ENCODE peak calls at places on chromosomes 7 and 10, in five cellular contexts. I, P, Y, S and Z are unnamed samples. For H3K9me3, the result is how much of the 10 kb centered on the place peaks cover.

GRCh38 chr10:121928528-121928884 is 675 bp upstream of the ATE1 start:
- DNase-seq in S (no peak), P (no peak), I (peak), Y (no peak), Z (no peak)

GRCh38 chr7:5636914-5637313 is 144.5 kb downstream of the RNF216 start:
- DNase-seq in I (peak), S (peak), P (peak), Y (no peak), Z (no peak)

GRCh38 chr10:51369903-51370302 is 295.6 kb downstream of the PRKG1 start:
- DNase-seq in Y (no peak), S (no peak), I (no peak), P (no peak), Z (no peak)

GRCh38 chr7:102891693-102892261 is 21.0 kb upstream of the LRRC17 start:
- DNase-seq in P (no peak), Y (no peak), S (peak), I (no peak), Z (no peak)

GRCh38 chr10:124742418-124743187 is 1.6 kb downstream of the FAM53B start:
- DNase-seq in S (no peak), Y (no peak), I (no peak), P (no peak), Z (no peak)

GRCh38 chr7:2522780-2523433 is 3.3 kb downstream of the LFNG start:
- DNase-seq in Y (no peak), P (no peak), I (peak), S (peak), Z (no peak)

GRCh38 chr7:31782411-31782991 is 95.5 kb downstream of the PPP1R17 start:
- DNase-seq in Y (no peak), I (peak), P (no peak), S (no peak), Z (no peak)

GRCh38 chr7:157096286-157097055 is 42.3 kb upstream of the UBE3C start:
- DNase-seq in S (no peak), P (no peak), Y (no peak), I (no peak), Z (no peak)

GRCh38 chr10:64416011-64416410 is 894.8 kb downstream of the REEP3 start:
- DNase-seq in P (no peak), Y (no peak), I (no peak), S (no peak), Z (no peak)

GRCh38 chr10:23693895-23694294 is 255.0 kb downstream of the OTUD1 start:
- DNase-seq in I (no peak), Y (no peak), S (no peak), P (no peak), Z (no peak)

GRCh38 chr10:50604823-50605222 is 18.9 kb downstream of the SGMS1 start:
- DNase-seq in I (no peak), Y (no peak), P (no peak), S (no peak), Z (no peak)

GRCh38 chr7:36287371-36288241 is 102.1 kb upstream of the ANLN start:
- DNase-seq in I (no peak), P (no peak), S (no peak), Y (no peak), Z (no peak)

GRCh38 chr10:35194906-35195305 is 68.3 kb downstream of the CREM start:
- DNase-seq in Y (no peak), S (no peak), P (no peak), I (no peak), Z (no peak)

GRCh38 chr10:35422236-35422635 is 85.9 kb downstream of the CCNY start:
- DNase-seq in I (no peak), P (no peak), Y (no peak), S (no peak), Z (no peak)

GRCh38 chr7:134546903-134547737 is 1.8 kb upstream of the AKR1B15 start:
- DNase-seq in S (peak), Y (peak), I (peak), P (peak), Z (peak)

GRCh38 chr10:95363303-95363912 is 72.6 kb upstream of the PDLIM1 start:
- DNase-seq in S (peak), I (peak), Y (no peak), P (no peak), Z (no peak)

GRCh38 chr7:132192809-132193208 is 383.5 kb downstream of the PLXNA4 start:
- DNase-seq in Y (no peak), I (no peak), P (no peak), S (no peak), Z (no peak)

GRCh38 chr10:131223422-131223821 is 88.1 kb downstream of the TCERG1L start:
- DNase-seq in P (no peak), S (no peak), Y (no peak), I (no peak), Z (peak)

GRCh38 chr7:79290841-79291497 is 162.5 kb downstream of the MAGI2 start:
- DNase-seq in S (no peak), P (no peak), Y (no peak), I (no peak), Z (no peak)

GRCh38 chr7:88933285-88933684 is 137.7 kb upstream of the TEX47 start:
- DNase-seq in S (no peak), Y (no peak), I (no peak), P (no peak), Z (no peak)

GRCh38 chr10:89563861-89564478 is 28.6 kb upstream of the SLC16A12 start:
- DNase-seq in P (no peak), I (no peak), S (no peak), Y (no peak), Z (no peak)

GRCh38 chr7:137658194-137658900 is 188.4 kb downstream of the DGKI start:
- DNase-seq in P (no peak), I (no peak), S (no peak), Y (no peak), Z (no peak)

GRCh38 chr7:151083824-151084160 is 499 bp upstream of the TMUB1 start:
- DNase-seq in I (no peak), Y (no peak), P (no peak), S (no peak), Z (no peak)

GRCh38 chr10:14749051-14749809 is 25.5 kb downstream of the FAM107B start:
- DNase-seq in P (no peak), I (no peak), S (peak), Y (no peak), Z (peak)

GRCh38 chr10:117615649-117616048 is 73.1 kb downstream of the EMX2 start:
- DNase-seq in I (no peak), P (no peak), S (no peak), Y (no peak), Z (no peak)

GRCh38 chr10:107163904-107164861 is at the start of gene SORCS1:
- DNase-seq in I (peak), P (no peak), S (peak), Y (peak), Z (no peak)

DNA sequence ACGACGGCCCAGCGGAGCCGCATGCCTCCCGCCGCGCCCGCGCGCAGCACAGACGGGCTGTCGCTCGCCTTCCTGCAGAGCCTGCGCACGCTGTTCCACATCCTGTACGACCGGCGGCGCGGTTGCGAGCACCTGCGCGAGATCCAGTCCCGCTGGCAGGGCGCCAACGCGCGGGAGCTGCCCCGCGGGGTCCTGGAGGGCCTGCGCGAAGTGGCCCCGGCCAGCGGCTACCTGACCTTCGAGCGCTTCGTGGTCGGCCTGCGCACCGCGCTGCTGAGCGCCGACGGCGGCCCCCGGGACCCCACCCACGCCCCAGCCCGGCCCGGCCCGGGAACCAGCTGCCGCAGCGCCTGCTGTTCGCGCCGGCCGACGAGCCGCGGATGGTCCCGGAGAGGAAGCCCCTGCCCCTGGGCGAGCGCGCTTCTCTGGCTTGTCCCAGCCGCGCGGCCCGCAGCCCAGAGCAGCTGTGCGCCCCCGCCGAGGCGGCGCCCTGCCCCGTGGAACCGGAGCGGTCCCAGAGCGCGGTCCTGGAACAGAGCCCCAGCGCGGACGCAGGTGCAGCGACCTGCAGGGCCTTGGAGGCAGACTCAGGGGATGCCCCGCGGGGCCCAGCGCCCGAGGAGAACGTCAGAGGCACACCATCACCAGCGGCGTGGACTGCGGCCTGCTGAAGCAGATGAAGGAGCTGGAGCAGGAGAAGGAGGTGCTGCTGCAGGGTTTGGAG is 25.3 kb upstream of the ZNF716 start:
- DNase-seq in P (no peak), I (no peak), Y (no peak), S (no peak), Z (no peak)
- H3K9me3 ChIP-seq in P (under half), I (under half), Y (under half), S (under half), Z (under half)

DNA sequence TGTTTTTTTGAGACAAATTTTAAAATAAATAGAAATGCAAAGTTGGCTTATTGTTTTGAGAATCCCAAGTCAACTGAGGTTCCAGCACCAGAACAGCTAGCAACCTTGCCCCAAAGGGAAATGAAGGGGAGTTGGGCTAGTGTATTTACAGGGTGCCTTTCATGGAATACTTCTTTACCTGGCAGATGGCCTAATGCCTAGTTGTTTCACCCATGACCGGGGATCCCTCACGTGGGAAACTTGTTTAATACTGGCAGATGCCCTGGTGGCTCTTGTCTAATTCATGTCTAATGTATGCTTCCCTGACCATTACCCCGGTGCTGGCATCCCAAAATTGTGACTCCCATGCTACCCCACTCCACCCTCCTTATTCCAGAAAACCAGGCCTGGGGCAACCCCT is 861.1 kb upstream of the ZWINT start:
- DNase-seq in P (no peak), Y (no peak), S (no peak), I (no peak), Z (no peak)
- H3K27ac ChIP-seq in P (no peak), Y (no peak), S (no peak), I (no peak), Z (no peak)

DNA sequence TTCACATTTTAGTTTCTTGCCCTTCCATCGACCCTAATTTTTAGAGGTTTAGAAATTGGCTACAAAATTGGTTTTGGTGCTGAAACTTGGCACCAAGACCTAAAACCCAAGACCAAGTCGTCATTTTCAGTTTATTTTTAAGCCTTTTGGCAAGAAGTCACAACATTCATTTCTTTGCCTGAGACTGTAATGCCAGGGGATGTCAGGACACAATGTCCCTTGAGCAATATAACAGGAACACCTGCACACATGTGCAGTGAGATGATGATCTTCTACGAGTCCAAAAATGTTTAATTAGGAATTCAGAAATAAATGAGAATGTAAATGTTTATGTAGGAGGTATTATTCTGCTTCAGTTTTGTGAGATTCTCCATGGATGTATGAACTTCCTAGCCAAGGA is 335.4 kb upstream of the ANKRD30A start:
- DNase-seq in S (no peak), P (no peak), I (no peak), Y (no peak), Z (no peak)
- TF ChIP-seq CTCF in S (no peak), P (no peak), I (no peak), Y (no peak), Z (no peak)

GRCh38 chr10:17533731-17534130 is 79.3 kb upstream of the ST8SIA6 start:
- DNase-seq in I (no peak), Y (no peak), S (no peak), P (no peak), Z (no peak)
- H3K9me3 ChIP-seq in I (under half), Y (under half), S (under half), P (under half), Z (under half)